ENCODE peak calls at places on chromosomes 16 and 17, in nine cellular contexts. T is CD8-positive, alpha-beta memory T cell; O is right lobe of liver; H is heart left ventricle; W is fibroblast of lung; I is cardiac muscle cell; G is breast epithelium; A is left lung; E is colonic mucosa. S is an unnamed sample.

GRCh38 chr17:73820686-73821448 is 176.6 kb upstream of the SDK2 start:
- DNase-seq in T (no peak), O (no peak), H (no peak), W (peak; percentile 20), I (peak; percentile 22), G (no peak), A (no peak), E (peak; percentile 37), S (no peak)

GRCh38 chr16:50982808-50983207 is 168.3 kb downstream of the SALL1 start:
- DNase-seq in T (no peak), O (no peak), H (no peak), W (no peak), I (no peak), G (no peak), A (no peak), E (no peak), S (no peak)

GRCh38 chr17:47949951-47950350 is 7.7 kb downstream of the PRR15L start:
- DNase-seq in T (no peak), O (peak; percentile 71), H (no peak), W (no peak), I (no peak), G (peak; percentile 84), A (no peak), E (peak; percentile 67), S (no peak)

GRCh38 chr17:43528988-43529814 is 16.9 kb downstream of the ETV4 start:
- DNase-seq in T (no peak), O (no peak), H (no peak), W (no peak), I (no peak), G (no peak), A (no peak), E (no peak), S (no peak)

GRCh38 chr16:49698931-49699715 is 156.8 kb downstream of the ZNF423 start:
- DNase-seq in T (no peak), O (no peak), H (peak; percentile 64), W (peak; percentile 53), I (peak; percentile 77), G (no peak), A (no peak), E (no peak), S (no peak)

GRCh38 chr17:59437766-59438165 is 106.3 kb downstream of the YPEL2 start:
- DNase-seq in T (no peak), O (no peak), H (no peak), W (no peak), I (no peak), G (no peak), A (no peak), E (no peak), S (no peak)

GRCh38 chr17:73343739-73344454 is 32.1 kb upstream of the CDC42EP4 start:
- DNase-seq in T (no peak), O (no peak), H (no peak), W (no peak), I (no peak), G (no peak), A (no peak), E (no peak), S (no peak)

GRCh38 chr17:68732301-68732749 is 131.2 kb upstream of the FAM20A start:
- DNase-seq in T (no peak), O (no peak), H (no peak), W (no peak), I (no peak), G (no peak), A (no peak), E (no peak), S (no peak)

GRCh38 chr17:76481091-76481655 is 13.8 kb downstream of the AANAT start:
- DNase-seq in T (no peak), O (no peak), H (no peak), W (no peak), I (no peak), G (no peak), A (no peak), E (no peak), S (no peak)

GRCh38 chr16:85010931-85011845 is at the start of gene ZDHHC7:
- DNase-seq in T (peak; percentile 85), O (peak; percentile 92), H (peak; percentile 91), W (peak; percentile 84), I (peak; percentile 92), G (peak; percentile 64), A (peak; percentile 95), E (peak; percentile 90), S (peak; percentile 85)

GRCh38 chr16:68704232-68704867 is 32.7 kb upstream of the CDH1 start:
- DNase-seq in T (peak; percentile 20), O (peak; percentile 90), H (peak; percentile 44), W (peak; percentile 59), I (peak; percentile 77), G (peak; percentile 85), A (peak; percentile 87), E (peak; percentile 93), S (peak; percentile 27)

GRCh38 chr17:59331929-59332889 is 754 bp downstream of the YPEL2 start:
- DNase-seq in T (peak; percentile 7), O (peak; percentile 84), H (peak; percentile 73), W (no peak), I (peak; percentile 51), G (peak; percentile 30), A (peak; percentile 92), E (peak; percentile 63), S (peak; percentile 23)

GRCh38 chr17:56521439-56522141 is 71.9 kb upstream of the NOG start:
- DNase-seq in T (no peak), O (no peak), H (no peak), W (no peak), I (no peak), G (no peak), A (no peak), E (no peak), S (no peak)

DNA sequence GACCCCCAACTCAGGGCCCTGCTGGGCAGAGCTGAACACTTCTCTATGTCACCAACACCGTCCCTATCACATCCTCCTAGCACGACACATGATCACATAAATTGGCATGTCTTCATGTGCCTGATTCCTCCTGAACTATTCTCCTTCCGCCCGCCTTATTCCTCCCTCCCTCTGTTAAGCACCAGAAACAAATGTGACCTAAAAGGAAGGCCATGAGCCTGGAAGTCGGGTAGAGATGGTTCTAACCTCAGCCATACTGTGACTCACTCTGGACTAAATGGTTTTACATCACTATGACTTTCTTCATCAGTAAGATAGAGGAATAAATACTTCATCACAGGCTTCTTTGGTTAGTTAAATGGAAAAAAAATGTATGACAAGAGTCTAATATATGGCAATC is 80.8 kb upstream of the DYNLRB2 start:
- DNase-seq in T (no peak), O (no peak), H (no peak), W (peak; percentile 21), I (no peak), G (no peak), A (no peak), E (no peak), S (no peak)
- H3K4me1 ChIP-seq in T (no peaks in the 10 kb centered on the region), O (peaks cover 38% of the 10 kb centered on the region), H (no peaks in the 10 kb centered on the region), W (no peaks in the 10 kb centered on the region), I (no peaks in the 10 kb centered on the region), G (no peaks in the 10 kb centered on the region), A (no peaks in the 10 kb centered on the region), E (no peaks in the 10 kb centered on the region), S (no peaks in the 10 kb centered on the region)

DNA sequence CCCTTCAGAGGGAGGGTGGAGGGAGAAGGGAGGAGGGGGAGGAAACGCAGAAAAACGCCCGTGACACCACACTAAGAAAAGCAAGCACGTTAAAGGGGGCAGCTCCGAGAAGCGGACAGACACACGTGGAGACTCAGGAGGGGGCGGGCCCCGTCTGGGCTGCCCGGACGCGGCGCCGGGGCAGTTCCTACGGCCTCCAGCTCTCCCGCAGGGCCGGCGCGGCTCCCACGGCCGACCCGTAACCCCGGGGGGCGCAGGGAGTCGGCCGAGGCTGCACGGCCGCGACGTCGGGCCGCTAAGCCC is 362 bp downstream of the KLHDC4 start:
- DNase-seq in T (peak; percentile 64), O (no peak), H (no peak), W (peak; percentile 13), I (peak; percentile 18), G (no peak), A (no peak), E (no peak), S (peak; percentile 57)
- H3K4me1 ChIP-seq in T (peaks cover 43% of the 10 kb centered on the region), O (peaks cover 10% of the 10 kb centered on the region), H (peaks cover 20% of the 10 kb centered on the region), W (peaks cover 5% of the 10 kb centered on the region), I (peaks cover 8% of the 10 kb centered on the region), G (no peaks in the 10 kb centered on the region), A (peaks cover 5% of the 10 kb centered on the region), E (peaks cover 6% of the 10 kb centered on the region), S (peaks cover 44% of the 10 kb centered on the region)

GRCh38 chr16:57527027-57527426 is 9.3 kb downstream of the CCDC102A start:
- DNase-seq in T (no peak), O (no peak), H (no peak), W (no peak), I (no peak), G (no peak), A (peak; percentile 37), E (no peak), S (no peak)

GRCh38 chr16:57527610-57528360 is 8.6 kb downstream of the CCDC102A start:
- DNase-seq in T (no peak), O (no peak), H (no peak), W (no peak), I (no peak), G (no peak), A (peak; percentile 43), E (no peak), S (no peak)

GRCh38 chr16:57529324-57530103 is 6.9 kb downstream of the CCDC102A start:
- DNase-seq in T (no peak), O (peak; percentile 40), H (no peak), W (no peak), I (no peak), G (no peak), A (peak; percentile 53), E (no peak), S (no peak)

GRCh38 chr16:57530104-57530522 is 6.3 kb downstream of the CCDC102A start:
- DNase-seq in T (peak; percentile 56), O (peak; percentile 31), H (no peak), W (peak; percentile 76), I (peak; percentile 78), G (no peak), A (peak; percentile 34), E (peak; percentile 49), S (peak; percentile 61)

GRCh38 chr16:57528499-57529323 is 7.7 kb downstream of the CCDC102A start:
- DNase-seq in T (no peak), O (no peak), H (no peak), W (no peak), I (no peak), G (no peak), A (peak; percentile 66), E (peak; percentile 85), S (no peak)
- H3K4me1 ChIP-seq in T (peaks cover 45% of the 10 kb centered on the region), O (peaks cover 4% of the 10 kb centered on the region), H (peaks cover 25% of the 10 kb centered on the region), W (peaks cover 7% of the 10 kb centered on the region), I (peaks cover 14% of the 10 kb centered on the region), G (peaks cover 10% of the 10 kb centered on the region), A (peaks cover 5% of the 10 kb centered on the region), E (peaks cover 8% of the 10 kb centered on the region), S (peaks cover 45% of the 10 kb centered on the region)

GRCh38 chr17:50151937-50152547 is 1.6 kb upstream of the PPP1R9B start:
- DNase-seq in T (no peak), O (peak; percentile 84), H (peak; percentile 90), W (peak; percentile 88), I (peak; percentile 94), G (peak; percentile 81), A (peak; percentile 88), E (peak; percentile 95), S (peak; percentile 66)

GRCh38 chr17:50152736-50153135 is 2.3 kb upstream of the PPP1R9B start:
- DNase-seq in T (no peak), O (no peak), H (no peak), W (no peak), I (no peak), G (no peak), A (peak; percentile 37), E (no peak), S (no peak)

GRCh38 chr17:50149425-50150353 is 788 bp downstream of the PPP1R9B start:
- DNase-seq in T (peak; percentile 48), O (peak; percentile 71), H (peak; percentile 66), W (peak; percentile 67), I (peak; percentile 64), G (no peak), A (peak; percentile 96), E (no peak), S (no peak)

GRCh38 chr17:50150354-50151040 is at the start of gene PPP1R9B:
- DNase-seq in T (no peak), O (peak; percentile 58), H (no peak), W (no peak), I (no peak), G (no peak), A (no peak), E (no peak), S (no peak)

GRCh38 chr17:50151041-50151936 is 812 bp upstream of the PPP1R9B start:
- DNase-seq in T (peak; percentile 80), O (peak; percentile 92), H (peak; percentile 94), W (peak; percentile 90), I (peak; percentile 95), G (peak; percentile 71), A (peak; percentile 98), E (peak; percentile 94), S (peak; percentile 86)
- H3K4me1 ChIP-seq in T (peaks cover 53% of the 10 kb centered on the region), O (peaks cover 36% of the 10 kb centered on the region), H (peaks cover 78% of the 10 kb centered on the region), W (peaks cover 21% of the 10 kb centered on the region), I (peaks cover 32% of the 10 kb centered on the region), G (peaks cover 17% of the 10 kb centered on the region), A (peaks cover 18% of the 10 kb centered on the region), E (peaks cover 9% of the 10 kb centered on the region), S (peaks cover 50% of the 10 kb centered on the region)